ENCODE peak calls at places on chromosomes 7 and 10, in four cellular contexts. One of them, this sample, is unnamed.

GRCh38 chr10:48885376-48885775 is 54.3 kb downstream of the LRRC18 start:
- DNase-seq in HepG2: peak
- DNase-seq in K562: peak
- DNase-seq in HCT116: peak
- DNase-seq in this sample: no peak

GRCh38 chr7:101436226-101436745 is 73.6 kb downstream of the COL26A1 start:
- DNase-seq in HCT116: no peak
- DNase-seq in HepG2: no peak
- DNase-seq in K562: no peak
- DNase-seq in this sample: no peak

GRCh38 chr7:15720849-15721471 is 34.5 kb upstream of the MEOX2 start:
- DNase-seq in K562: no peak
- DNase-seq in HepG2: peak
- DNase-seq in HCT116: peak
- DNase-seq in this sample: peak

GRCh38 chr10:77024456-77024855 is 613.2 kb downstream of the KCNMA1 start:
- DNase-seq in HepG2: no peak
- DNase-seq in HCT116: no peak
- DNase-seq in K562: no peak
- DNase-seq in this sample: no peak

GRCh38 chr10:34244787-34245484 is 570.2 kb downstream of the PARD3 start:
- DNase-seq in K562: no peak
- DNase-seq in HepG2: no peak
- DNase-seq in HCT116: no peak
- DNase-seq in this sample: no peak

GRCh38 chr10:32171213-32171612 is 115.0 kb upstream of the KIF5B start:
- DNase-seq in HepG2: peak
- DNase-seq in HCT116: no peak
- DNase-seq in K562: no peak
- DNase-seq in this sample: no peak

GRCh38 chr7:116429986-116430619 is 69.4 kb upstream of the CAV2 start:
- DNase-seq in HCT116: no peak
- DNase-seq in K562: no peak
- DNase-seq in HepG2: no peak
- DNase-seq in this sample: no peak

GRCh38 chr7:2037301-2037804 is 195.4 kb downstream of the MAD1L1 start:
- DNase-seq in HepG2: no peak
- DNase-seq in K562: no peak
- DNase-seq in HCT116: no peak
- DNase-seq in this sample: no peak

GRCh38 chr7:137488038-137488437 is 144.5 kb upstream of the PTN start:
- DNase-seq in HCT116: no peak
- DNase-seq in HepG2: no peak
- DNase-seq in K562: no peak
- DNase-seq in this sample: no peak

GRCh38 chr10:60644436-60645130 is 133.7 kb upstream of the CDK1 start:
- DNase-seq in K562: no peak
- DNase-seq in HepG2: no peak
- DNase-seq in HCT116: no peak
- DNase-seq in this sample: no peak

GRCh38 chr10:110764793-110765512 is 106.8 kb upstream of the PDCD4 start:
- DNase-seq in HCT116: no peak
- DNase-seq in HepG2: no peak
- DNase-seq in K562: peak
- DNase-seq in this sample: no peak

GRCh38 chr10:118045842-118046490 is 775 bp downstream of the RAB11FIP2 start:
- DNase-seq in HCT116: peak
- DNase-seq in K562: no peak
- DNase-seq in HepG2: peak
- DNase-seq in this sample: no peak

GRCh38 chr10:103772096-103772845 is 83.1 kb downstream of the SH3PXD2A start:
- DNase-seq in HCT116: peak
- DNase-seq in HepG2: no peak
- DNase-seq in K562: peak
- DNase-seq in this sample: peak

GRCh38 chr10:78899996-78900714 is 168.6 kb upstream of the ZMIZ1 start:
- DNase-seq in HepG2: peak
- DNase-seq in HCT116: no peak
- DNase-seq in K562: no peak
- DNase-seq in this sample: peak

GRCh38 chr10:56547163-56547562 is 186.1 kb upstream of the ZWINT start:
- DNase-seq in HepG2: no peak
- DNase-seq in HCT116: no peak
- DNase-seq in K562: no peak
- DNase-seq in this sample: no peak

GRCh38 chr7:128394904-128395496 is 14.8 kb downstream of the IMPDH1 start:
- DNase-seq in HCT116: no peak
- DNase-seq in K562: peak
- DNase-seq in HepG2: no peak
- DNase-seq in this sample: no peak

GRCh38 chr10:132845041-132845551 is 59.1 kb upstream of the NKX6-2 start:
- DNase-seq in HepG2: no peak
- DNase-seq in HCT116: no peak
- DNase-seq in K562: no peak
- DNase-seq in this sample: no peak

GRCh38 chr10:116632831-116633600 is 12.3 kb downstream of the PNLIPRP2 start:
- DNase-seq in K562: no peak
- DNase-seq in HCT116: no peak
- DNase-seq in HepG2: no peak
- DNase-seq in this sample: no peak

GRCh38 chr7:43516581-43517342 is 66.1 kb upstream of the STK17A start:
- DNase-seq in HepG2: no peak
- DNase-seq in HCT116: no peak
- DNase-seq in K562: no peak
- DNase-seq in this sample: no peak

GRCh38 chr7:142629588-142630260 is 119.5 kb upstream of the PRSS1 start:
- DNase-seq in K562: no peak
- DNase-seq in HepG2: no peak
- DNase-seq in HCT116: no peak
- DNase-seq in this sample: no peak

GRCh38 chr7:29289156-29290021 is 94.8 kb downstream of the CHN2 start:
- DNase-seq in HCT116: no peak
- DNase-seq in HepG2: peak
- DNase-seq in K562: no peak
- DNase-seq in this sample: no peak

GRCh38 chr7:151181011-151181431 is 6.0 kb downstream of the ASB10 start:
- DNase-seq in K562: no peak
- DNase-seq in HepG2: no peak
- DNase-seq in HCT116: no peak
- DNase-seq in this sample: no peak

GRCh38 chr7:33612434-33612833 is 292.9 kb upstream of the BMPER start:
- DNase-seq in HepG2: peak
- DNase-seq in HCT116: no peak
- DNase-seq in K562: no peak
- DNase-seq in this sample: no peak

GRCh38 chr7:66771795-66772194 is 31.3 kb downstream of the RABGEF1 start:
- DNase-seq in HCT116: no peak
- DNase-seq in K562: no peak
- DNase-seq in HepG2: no peak
- DNase-seq in this sample: no peak

GRCh38 chr7:100736671-100737070 is 3.3 kb downstream of the ZAN start:
- DNase-seq in HepG2: no peak
- DNase-seq in K562: peak
- DNase-seq in HCT116: no peak
- DNase-seq in this sample: no peak

GRCh38 chr7:55086413-55087201 is 67.8 kb downstream of the EGFR start:
- DNase-seq in K562: no peak
- DNase-seq in HepG2: peak
- DNase-seq in HCT116: peak
- DNase-seq in this sample: no peak

GRCh38 chr10:132538031-132538789 is 623 bp downstream of the INPP5A start:
- DNase-seq in K562: no peak
- DNase-seq in HCT116: no peak
- DNase-seq in HepG2: no peak
- DNase-seq in this sample: no peak

DNA sequence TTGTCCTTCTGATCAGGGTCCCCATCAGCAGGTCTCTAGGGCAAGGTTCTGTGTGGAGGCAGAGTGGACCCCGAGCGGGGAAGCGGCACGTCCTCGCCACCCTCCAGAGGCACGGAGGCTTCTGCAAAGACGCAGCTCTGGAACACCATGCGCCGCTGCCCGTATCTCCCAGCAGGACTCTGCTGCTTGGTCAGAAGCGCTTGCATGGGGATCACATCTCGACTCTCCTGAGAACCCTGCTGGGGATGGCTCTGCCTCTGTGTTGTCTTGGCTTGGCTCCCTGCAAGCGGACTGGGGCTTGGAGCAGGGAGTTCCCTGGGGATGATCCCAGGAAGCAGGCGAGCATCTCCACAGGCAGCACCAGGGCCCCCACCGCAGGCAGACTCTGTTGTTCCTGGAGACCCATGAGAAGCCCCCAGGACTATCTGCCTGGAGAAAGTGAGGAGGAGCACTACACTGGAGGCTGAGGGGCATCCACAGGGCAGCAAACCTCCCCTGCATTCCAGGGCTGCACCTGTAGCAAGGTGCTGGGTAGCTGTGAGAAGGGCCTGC is 520.5 kb downstream of the GLRX3 start:
- DNase-seq in HCT116: no peak
- DNase-seq in HepG2: no peak
- DNase-seq in K562: no peak
- DNase-seq in this sample: no peak
- TF ChIP-seq FOSL1 in HCT116: no peak
- TF ChIP-seq FOSL1 in HepG2: no peak
- TF ChIP-seq FOSL1 in K562: no peak
- TF ChIP-seq FOSL1 in this sample: no peak

DNA sequence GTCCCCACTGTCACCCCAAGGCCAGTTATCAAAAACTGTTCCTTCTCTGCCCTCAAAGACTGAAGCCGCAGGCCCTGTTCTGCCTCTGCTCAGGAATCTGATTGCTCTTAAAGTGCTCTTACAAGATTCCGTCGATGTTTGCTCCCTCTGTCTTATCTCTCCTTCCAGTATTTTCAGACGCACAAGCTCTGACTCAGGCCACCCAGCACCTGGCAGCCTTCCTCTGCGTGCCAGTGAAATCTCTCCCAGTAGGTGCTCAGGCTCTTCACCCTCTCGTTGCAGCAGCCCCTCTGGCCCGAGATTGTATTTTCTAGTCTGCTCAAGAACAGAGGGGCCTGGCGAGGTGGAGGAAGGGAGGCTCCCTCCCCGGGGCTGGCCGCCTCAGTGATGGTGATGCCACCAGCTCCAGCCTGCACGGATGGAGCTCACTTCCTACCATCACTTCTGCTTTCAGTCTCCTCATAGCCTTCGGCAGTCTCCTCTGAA is 276.2 kb downstream of the USP6NL start:
- DNase-seq in K562: no peak
- DNase-seq in HepG2: no peak
- DNase-seq in HCT116: no peak
- DNase-seq in this sample: no peak
- TF ChIP-seq FOSL1 in K562: no peak
- TF ChIP-seq FOSL1 in HepG2: no peak
- TF ChIP-seq FOSL1 in HCT116: no peak
- TF ChIP-seq FOSL1 in this sample: no peak

GRCh38 chr10:127349737-127350136 is 153.3 kb upstream of the INSYN2A start:
- DNase-seq in K562: no peak
- DNase-seq in HepG2: no peak
- DNase-seq in HCT116: no peak
- DNase-seq in this sample: no peak

GRCh38 chr10:127354992-127355391 is 158.6 kb upstream of the INSYN2A start:
- DNase-seq in HepG2: no peak
- DNase-seq in K562: no peak
- DNase-seq in HCT116: peak
- DNase-seq in this sample: no peak

GRCh38 chr10:127354255-127354654 is 157.9 kb upstream of the INSYN2A start:
- DNase-seq in HCT116: no peak
- DNase-seq in K562: no peak
- DNase-seq in HepG2: no peak
- DNase-seq in this sample: no peak

GRCh38 chr10:127357265-127357664 is 160.9 kb upstream of the INSYN2A start:
- DNase-seq in HCT116: no peak
- DNase-seq in K562: no peak
- DNase-seq in HepG2: no peak
- DNase-seq in this sample: no peak

DNA sequence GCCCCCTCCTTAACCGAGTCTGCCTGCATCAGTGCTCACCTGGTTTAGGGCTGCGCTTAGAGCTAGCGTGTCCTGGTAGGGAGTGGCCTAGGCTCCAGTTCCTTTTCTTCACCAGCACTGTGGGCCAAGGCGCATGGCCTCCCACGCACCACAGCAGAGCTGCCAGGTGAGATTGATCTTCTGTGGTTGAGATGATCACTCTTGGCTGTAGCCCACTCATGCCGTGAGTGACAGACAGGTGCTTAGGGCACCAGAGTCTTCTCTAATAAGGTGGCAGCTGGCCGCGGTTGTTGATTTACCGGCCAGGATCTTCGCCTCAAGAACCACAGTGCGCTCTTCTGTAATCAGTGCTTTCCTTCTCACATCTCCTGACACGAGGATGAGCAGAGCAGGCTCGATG is 157.2 kb upstream of the INSYN2A start:
- DNase-seq in HepG2: no peak
- DNase-seq in HCT116: no peak
- DNase-seq in K562: no peak
- DNase-seq in this sample: no peak
- TF ChIP-seq FOSL1 in HepG2: no peak
- TF ChIP-seq FOSL1 in HCT116: no peak
- TF ChIP-seq FOSL1 in K562: no peak
- TF ChIP-seq FOSL1 in this sample: no peak

DNA sequence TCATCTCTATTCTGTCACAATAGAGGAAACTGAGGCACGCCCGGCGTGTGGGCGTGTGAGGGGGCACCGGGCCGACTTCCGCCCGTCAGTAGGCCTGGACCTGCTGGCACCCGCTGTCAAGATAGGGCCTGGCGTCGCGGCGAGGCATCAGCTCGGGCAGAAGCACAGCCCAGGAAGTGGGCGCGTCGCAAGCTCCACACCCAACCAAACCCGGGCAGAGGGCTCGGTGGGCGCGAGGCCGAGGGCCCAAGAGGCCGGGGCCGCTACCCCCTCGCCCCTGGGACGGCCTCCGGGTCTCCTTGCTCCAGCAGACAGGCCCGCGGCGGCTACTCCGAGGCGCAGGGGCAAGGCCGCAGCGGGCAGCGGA is 91.2 kb downstream of the SPAG6 start:
- DNase-seq in K562: no peak
- DNase-seq in HepG2: no peak
- DNase-seq in HCT116: no peak
- DNase-seq in this sample: no peak
- TF ChIP-seq FOSL1 in K562: no peak
- TF ChIP-seq FOSL1 in HepG2: no peak
- TF ChIP-seq FOSL1 in HCT116: no peak
- TF ChIP-seq FOSL1 in this sample: no peak

DNA sequence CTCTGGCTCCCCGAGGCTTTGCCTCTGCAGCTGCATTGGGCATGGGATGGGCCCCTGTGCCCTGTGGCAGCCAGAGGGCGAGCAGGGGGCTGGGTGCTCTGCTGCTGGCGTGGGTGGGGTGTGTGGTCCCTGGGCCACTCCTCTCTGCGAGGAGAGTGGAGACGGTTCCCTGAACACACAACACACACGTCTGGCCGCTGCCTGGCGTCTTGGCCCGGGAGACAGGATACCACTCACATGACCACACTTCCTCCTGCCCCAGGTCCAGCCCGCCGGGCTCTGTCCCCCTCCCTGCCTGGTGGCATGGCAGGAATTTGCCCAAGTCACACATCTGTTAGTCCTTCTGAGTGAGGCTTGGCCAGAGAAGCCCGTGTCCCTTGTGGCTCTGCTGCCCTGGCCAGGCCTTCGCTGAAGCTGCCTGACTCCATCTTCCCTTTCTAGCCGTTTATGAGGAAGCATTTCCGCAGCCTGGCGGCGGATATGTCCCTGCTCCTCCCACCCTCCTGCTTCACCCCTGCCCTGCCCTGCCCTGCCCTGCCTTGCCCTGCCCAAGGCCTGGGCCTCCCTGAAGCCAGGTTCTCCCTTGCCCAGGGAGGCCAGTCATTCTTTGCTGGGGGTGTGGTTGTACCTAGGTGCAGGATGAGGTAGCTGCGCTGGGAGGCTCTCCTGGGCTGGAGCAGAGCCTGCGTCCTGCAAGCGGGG is 3.0 kb downstream of the BRI3 start:
- DNase-seq in HCT116: no peak
- DNase-seq in K562: no peak
- DNase-seq in HepG2: peak
- DNase-seq in this sample: no peak
- TF ChIP-seq FOSL1 in HCT116: no peak
- TF ChIP-seq FOSL1 in K562: no peak
- TF ChIP-seq FOSL1 in HepG2: no peak
- TF ChIP-seq FOSL1 in this sample: no peak